ENCODE peak calls at places on chromosomes 2 and 18, in four cellular contexts. B is GM12878, D is K562, O is GM12891. C is an unnamed sample.

GRCh38 chr2:149330127-149331022 is at the start of gene LYPD6:
- DNase-seq in B (no peak), D (no peak), O (peak), C (no peak)

GRCh38 chr18:52694804-52695203 is 354.8 kb downstream of the DCC start:
- DNase-seq in B (no peak), D (peak), O (no peak), C (no peak)

GRCh38 chr2:79776461-79777146 is 263.8 kb downstream of the CTNNA2 start:
- DNase-seq in B (no peak), D (no peak), O (no peak), C (no peak)

GRCh38 chr2:208254118-208254870 is 577 bp downstream of the IDH1 start:
- DNase-seq in B (peak), D (peak), O (peak), C (peak)

GRCh38 chr2:172244419-172245130 is 141.9 kb upstream of the DLX2 start:
- DNase-seq in B (no peak), D (no peak), O (no peak), C (no peak)

GRCh38 chr2:83578405-83578804 is 880.7 kb downstream of the SUCLG1 start:
- DNase-seq in B (no peak), D (no peak), O (no peak), C (no peak)

GRCh38 chr2:133652407-133652806 is 84.1 kb upstream of the NCKAP5 start:
- DNase-seq in B (no peak), D (no peak), O (no peak), C (no peak)

GRCh38 chr18:42078711-42079110 is 123.7 kb downstream of the PIK3C3 start:
- DNase-seq in B (no peak), D (no peak), O (no peak), C (peak)

GRCh38 chr2:58571181-58571852 is 330.2 kb upstream of the FANCL start:
- DNase-seq in B (peak), D (peak), O (peak), C (peak)

GRCh38 chr2:42810971-42811865 is 18.8 kb upstream of the HAAO start:
- DNase-seq in B (no peak), D (no peak), O (peak), C (no peak)

GRCh38 chr2:99480390-99480789 is 9.4 kb downstream of the REV1 start:
- DNase-seq in B (no peak), D (no peak), O (no peak), C (no peak)

GRCh38 chr2:113842919-113843736 is 46.8 kb upstream of the ACTR3 start:
- DNase-seq in B (no peak), D (peak), O (no peak), C (no peak)

GRCh38 chr2:197273485-197273884 is 37.1 kb downstream of the ANKRD44 start:
- DNase-seq in B (no peak), D (no peak), O (no peak), C (no peak)

GRCh38 chr2:101339236-101339865 is 30.9 kb upstream of the RNF149 start:
- DNase-seq in B (no peak), D (no peak), O (no peak), C (no peak)

GRCh38 chr2:240622631-240623235 is 2.5 kb upstream of the GPR35 start:
- DNase-seq in B (no peak), D (no peak), O (no peak), C (no peak)

GRCh38 chr18:78146136-78146535 is 833.5 kb upstream of the SALL3 start:
- DNase-seq in B (no peak), D (no peak), O (no peak), C (no peak)

GRCh38 chr2:40256649-40257048 is 195.2 kb downstream of the SLC8A1 start:
- DNase-seq in B (no peak), D (no peak), O (no peak), C (peak)

GRCh38 chr2:212912445-212913103 is 238.8 kb downstream of the IKZF2 start:
- DNase-seq in B (no peak), D (no peak), O (no peak), C (no peak)

GRCh38 chr18:14970027-14970426 is 222.1 kb downstream of the ANKRD30B start:
- DNase-seq in B (no peak), D (no peak), O (no peak), C (no peak)

GRCh38 chr2:5691659-5692529 is at the start of gene SOX11:
- DNase-seq in B (no peak), D (no peak), O (no peak), C (no peak)

GRCh38 chr2:50674876-50675275 is 357.1 kb downstream of the NRXN1 start:
- DNase-seq in B (no peak), D (peak), O (no peak), C (peak)

GRCh38 chr2:154470386-154470785 is 228.1 kb upstream of the KCNJ3 start:
- DNase-seq in B (no peak), D (no peak), O (no peak), C (no peak)

GRCh38 chr2:66729391-66729790 is 294.5 kb downstream of the MEIS1 start:
- DNase-seq in B (no peak), D (no peak), O (no peak), C (no peak)

GRCh38 chr2:226692521-226693126 is 107.0 kb downstream of the IRS1 start:
- DNase-seq in B (no peak), D (no peak), O (no peak), C (no peak)

GRCh38 chr2:224520064-224520463 is 65.1 kb downstream of the CUL3 start:
- DNase-seq in B (peak), D (no peak), O (peak), C (no peak)

GRCh38 chr2:62192811-62193210 is 3.1 kb upstream of the B3GNT2 start:
- DNase-seq in B (no peak), D (no peak), O (no peak), C (peak)

GRCh38 chr2:230472619-230473018 is 56.6 kb downstream of the SP100 start:
- DNase-seq in B (peak), D (peak), O (no peak), C (no peak)

GRCh38 chr18:56489901-56490300 is 148.5 kb downstream of the TXNL1 start:
- DNase-seq in B (no peak), D (no peak), O (no peak), C (peak)

GRCh38 chr2:9199716-9200633 is 6.6 kb upstream of the ASAP2 start:
- DNase-seq in B (no peak), D (no peak), O (no peak), C (no peak)

GRCh38 chr2:147525724-147526489 is 318.9 kb upstream of the ACVR2A start:
- DNase-seq in B (no peak), D (no peak), O (no peak), C (no peak)

GRCh38 chr2:147530033-147530432 is 314.8 kb upstream of the ACVR2A start:
- DNase-seq in B (no peak), D (no peak), O (no peak), C (no peak)

DNA sequence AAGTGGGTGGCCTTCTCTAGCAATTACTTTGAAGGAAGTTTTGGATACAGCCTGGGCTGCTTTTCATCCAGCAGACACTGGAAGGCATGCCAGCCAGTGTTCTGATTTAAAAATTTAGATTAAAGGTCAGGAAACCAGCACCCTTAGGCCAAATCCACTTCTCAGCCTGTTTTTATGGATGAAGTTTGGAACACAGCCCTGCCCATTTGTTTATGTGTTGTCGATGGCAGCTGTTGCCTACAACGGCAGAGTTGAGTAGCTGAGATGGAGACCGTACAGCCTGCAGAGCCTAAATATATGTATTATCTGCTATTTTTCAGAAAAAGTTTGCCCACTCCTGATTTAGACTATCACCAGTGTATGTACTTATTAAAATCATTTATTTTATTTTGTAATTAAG is 313.5 kb upstream of the ACVR2A start:
- DNase-seq in B (no peak), D (no peak), O (no peak), C (no peak)
- TF ChIP-seq SPI1 in B (no peak), D (no peak), O (no peak), C (no peak)

GRCh38 chr18:66226782-66227181 is 377.1 kb downstream of the CDH19 start:
- DNase-seq in B (no peak), D (no peak), O (no peak), C (no peak)
- TF ChIP-seq SPI1 in B (no peak), D (no peak), O (no peak), C (no peak)

GRCh38 chr2:128043041-128043440 is 15.2 kb upstream of the SAP130 start:
- DNase-seq in B (no peak), D (no peak), O (no peak), C (no peak)
- TF ChIP-seq SPI1 in B (no peak), D (no peak), O (no peak), C (no peak)

GRCh38 chr18:9596257-9596656 is 18.1 kb downstream of the PPP4R1 start:
- DNase-seq in B (no peak), D (no peak), O (no peak), C (no peak)

GRCh38 chr18:9596843-9597242 is 17.5 kb downstream of the PPP4R1 start:
- DNase-seq in B (no peak), D (no peak), O (no peak), C (no peak)

GRCh38 chr18:9594782-9595181 is 19.6 kb downstream of the PPP4R1 start:
- DNase-seq in B (no peak), D (no peak), O (no peak), C (no peak)

GRCh38 chr18:9597609-9598008 is 16.8 kb downstream of the PPP4R1 start:
- DNase-seq in B (no peak), D (no peak), O (no peak), C (no peak)

DNA sequence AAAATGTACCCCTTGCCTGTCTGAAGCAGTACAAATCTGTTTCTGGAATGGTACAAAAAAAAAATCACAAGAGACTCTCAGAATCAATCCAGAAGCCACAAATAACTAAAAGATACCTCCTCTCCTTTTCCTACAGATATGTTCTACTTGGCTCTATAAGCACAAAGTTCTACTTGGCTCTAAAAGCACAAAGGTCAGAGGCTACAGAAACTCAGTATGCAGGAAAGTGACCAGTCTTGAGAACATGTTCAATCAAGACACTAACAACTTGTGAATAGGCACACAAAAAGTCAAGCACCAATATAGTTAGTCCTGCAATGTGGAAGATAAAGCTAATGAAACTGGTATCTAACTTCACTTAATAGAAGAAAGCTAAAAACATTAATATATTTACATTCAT is 19.2 kb downstream of the PPP4R1 start:
- DNase-seq in B (no peak), D (no peak), O (no peak), C (no peak)
- TF ChIP-seq SPI1 in B (no peak), D (no peak), O (no peak), C (no peak)

GRCh38 chr2:65404988-65405697 is 27.3 kb downstream of the SPRED2 start:
- DNase-seq in B (no peak), D (no peak), O (no peak), C (no peak)

GRCh38 chr2:65403529-65403915 is 28.9 kb downstream of the SPRED2 start:
- DNase-seq in B (no peak), D (no peak), O (no peak), C (peak)

GRCh38 chr2:65402339-65402738 is 30.1 kb downstream of the SPRED2 start:
- DNase-seq in B (no peak), D (no peak), O (no peak), C (no peak)

GRCh38 chr2:65407240-65407639 is 25.2 kb downstream of the SPRED2 start:
- DNase-seq in B (no peak), D (no peak), O (no peak), C (no peak)

GRCh38 chr2:65402780-65403528 is 29.4 kb downstream of the SPRED2 start:
- DNase-seq in B (no peak), D (no peak), O (no peak), C (peak)
- TF ChIP-seq SPI1 in B (no peak), D (no peak), O (no peak), C (no peak)